ENCODE peak calls at places on chromosomes 1 and 21, in four cellular contexts. X is fibroblast of mammary gland, F is neural crest cell, H is HFFc6. T is an unnamed sample.
A peak's percentile ranks its signal among the peaks of the same experiment; 100 is the strongest.

GRCh38 chr1:97353094-97353493 is 567.7 kb downstream of the DPYD start:
- DNase-seq in X (no peak), F (no peak), H (no peak), T (no peak)

GRCh38 chr1:203168256-203168786 is 7.3 kb downstream of the MYBPH start:
- DNase-seq in X (no peak), F (no peak), H (no peak), T (peak; percentile 20)

GRCh38 chr1:96472471-96472870 is 249.1 kb upstream of the PTBP2 start:
- DNase-seq in X (peak; percentile 15), F (no peak), H (no peak), T (no peak)

GRCh38 chr1:160768295-160768657 is 27.7 kb upstream of the LY9 start:
- DNase-seq in X (no peak), F (no peak), H (peak; percentile 29), T (peak; percentile 30)

GRCh38 chr1:172278478-172278877 is 142.0 kb upstream of the C1orf105 start:
- DNase-seq in X (peak; percentile 84), F (no peak), H (peak; percentile 80), T (no peak)

GRCh38 chr1:197958438-197958837 is 41.3 kb downstream of the LHX9 start:
- DNase-seq in X (no peak), F (no peak), H (no peak), T (no peak)

GRCh38 chr1:28104866-28105467 is 16.6 kb upstream of the EYA3 start:
- DNase-seq in X (peak; percentile 86), F (peak; percentile 8), H (peak; percentile 80), T (no peak)

GRCh38 chr1:109630881-109631512 is 11.4 kb downstream of the AMPD2 start:
- DNase-seq in X (no peak), F (no peak), H (no peak), T (no peak)

GRCh38 chr1:11567244-11568065 is 86.8 kb downstream of the FBXO2 start:
- DNase-seq in X (no peak), F (no peak), H (no peak), T (no peak)

GRCh38 chr1:5891141-5891540 is 101.1 kb downstream of the NPHP4 start:
- DNase-seq in X (no peak), F (no peak), H (no peak), T (no peak)

GRCh38 chr1:1307261-1307907 is 346 bp downstream of the ACAP3 start:
- DNase-seq in X (no peak), F (peak; percentile 48), H (no peak), T (peak; percentile 55)

GRCh38 chr21:35864039-35864438 is 196.3 kb downstream of the SETD4 start:
- DNase-seq in X (no peak), F (no peak), H (no peak), T (no peak)

GRCh38 chr1:84668185-84668584 is 22.1 kb downstream of the SSX2IP start:
- DNase-seq in X (peak; percentile 34), F (no peak), H (no peak), T (no peak)

GRCh38 chr1:156803086-156803851 is 13.4 kb downstream of the SH2D2A start:
- DNase-seq in X (no peak), F (no peak), H (no peak), T (peak; percentile 22)

GRCh38 chr1:63323866-63324778 is 1.8 kb downstream of the FOXD3 start:
- DNase-seq in X (no peak), F (peak; percentile 4), H (no peak), T (no peak)
- TF ChIP-seq CTCF in X (no peak), F (no peak), H (no peak), T (no peak)

GRCh38 chr1:8598783-8599182 is 218.7 kb downstream of the RERE start:
- DNase-seq in X (no peak), F (no peak), H (no peak), T (peak; percentile 12)

GRCh38 chr1:8600336-8600735 is 217.1 kb downstream of the RERE start:
- DNase-seq in X (no peak), F (no peak), H (no peak), T (no peak)

GRCh38 chr1:8599813-8600212 is 217.6 kb downstream of the RERE start:
- DNase-seq in X (no peak), F (no peak), H (no peak), T (no peak)

GRCh38 chr1:8597455-8597854 is 220.0 kb downstream of the RERE start:
- DNase-seq in X (peak; percentile 29), F (no peak), H (peak; percentile 24), T (no peak)

GRCh38 chr1:8598060-8598724 is 219.2 kb downstream of the RERE start:
- DNase-seq in X (peak; percentile 72), F (no peak), H (peak; percentile 43), T (peak; percentile 41)
- TF ChIP-seq CTCF in X (peak; percentile 71), F (peak; percentile 36), H (peak; percentile 59), T (peak; percentile 45)

GRCh38 chr1:18018381-18018780 is 89.2 kb upstream of the IGSF21 start:
- DNase-seq in X (no peak), F (no peak), H (no peak), T (no peak)

GRCh38 chr1:18011703-18012102 is 95.9 kb upstream of the IGSF21 start:
- DNase-seq in X (no peak), F (no peak), H (no peak), T (no peak)

GRCh38 chr1:18020021-18020817 is 87.4 kb upstream of the IGSF21 start:
- DNase-seq in X (no peak), F (no peak), H (no peak), T (no peak)

GRCh38 chr1:18012686-18013085 is 94.9 kb upstream of the IGSF21 start:
- DNase-seq in X (no peak), F (no peak), H (no peak), T (no peak)

DNA sequence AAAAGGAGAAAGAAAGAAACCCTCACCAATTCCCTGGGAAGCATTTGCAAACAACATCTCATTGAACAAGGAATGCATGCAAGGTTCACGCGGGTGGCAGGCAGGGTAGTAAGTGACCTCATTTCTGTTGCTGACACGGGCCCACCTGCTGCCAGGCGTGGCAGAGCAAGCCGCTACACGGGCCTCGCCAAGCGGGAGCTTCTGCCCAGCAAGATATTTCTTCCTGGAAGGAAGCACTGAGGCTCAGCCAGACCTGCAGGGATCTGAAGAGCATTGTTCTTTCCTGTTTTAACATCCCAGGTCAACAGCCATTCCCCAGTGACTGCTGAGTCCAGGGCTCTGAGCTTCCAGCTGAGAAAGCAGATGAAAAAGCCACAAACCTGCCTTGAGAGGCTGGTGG is 91.9 kb upstream of the IGSF21 start:
- DNase-seq in X (no peak), F (no peak), H (no peak), T (no peak)
- TF ChIP-seq CTCF in X (no peak), F (no peak), H (no peak), T (no peak)

GRCh38 chr1:238980053-238980452 is 406.3 kb upstream of the CHRM3 start:
- DNase-seq in X (no peak), F (no peak), H (no peak), T (no peak)
- TF ChIP-seq CTCF in X (no peak), F (no peak), H (no peak), T (no peak)

DNA sequence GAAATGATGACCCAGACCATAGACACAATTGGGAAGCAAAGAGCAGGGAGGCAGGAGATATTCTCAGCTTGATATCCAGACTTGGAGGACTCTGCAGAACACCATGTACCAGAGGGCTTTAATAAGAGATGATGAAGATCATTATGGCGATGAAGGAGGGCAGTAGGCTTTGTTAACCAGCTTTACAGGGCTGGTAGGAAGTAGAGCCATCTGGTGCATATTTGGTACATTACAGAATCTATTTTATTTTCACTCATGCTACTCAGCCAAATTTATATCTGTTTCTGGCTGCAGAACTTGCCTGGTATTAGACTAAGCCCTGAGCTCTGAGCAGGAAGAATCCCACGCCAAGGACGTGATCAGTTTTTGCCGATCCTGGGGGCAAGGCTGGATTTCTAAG is 61.8 kb upstream of the SYT6 start:
- DNase-seq in X (peak; percentile 24), F (no peak), H (no peak), T (no peak)
- TF ChIP-seq CTCF in X (peak; percentile 14), F (no peak), H (peak; percentile 32), T (no peak)

GRCh38 chr1:226064816-226065248 is 2.3 kb downstream of the H3-3A start:
- DNase-seq in X (peak; percentile 76), F (no peak), H (peak; percentile 52), T (peak; percentile 41)
- TF ChIP-seq CTCF in X (peak; percentile 89), F (peak; percentile 57), H (peak; percentile 3), T (no peak)

DNA sequence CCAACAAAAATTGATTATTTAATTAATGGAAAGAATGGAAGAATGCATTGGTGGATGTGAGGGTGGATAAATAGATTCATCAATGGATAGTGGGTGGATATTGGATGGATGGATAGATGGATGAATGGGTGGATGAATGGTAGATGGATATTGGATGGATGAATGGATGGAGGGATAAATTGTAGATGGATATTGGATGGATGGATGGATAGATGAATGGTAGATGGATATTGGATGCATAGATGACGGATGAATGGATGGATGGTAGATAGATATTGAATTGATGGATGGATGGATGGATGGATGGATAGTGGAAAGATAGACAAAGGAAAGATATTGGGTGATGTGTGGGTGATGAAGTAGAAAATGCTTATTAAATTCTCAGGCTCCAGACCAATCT is 123.6 kb upstream of the KAZN start:
- DNase-seq in X (no peak), F (no peak), H (no peak), T (no peak)
- TF ChIP-seq CTCF in X (no peak), F (no peak), H (no peak), T (no peak)

T was measured in heart left ventricle.